ENCODE peak calls at places on chromosome 9, in six cellular contexts. L is amygdala; Y is activated CD4-positive, alpha-beta T cell treated with anti-CD3 and anti-CD28 coated beads, Interleukin-2, amount 50 U/mL, for 48 hours; I is HTR-8/SVneo; B is EL; H is stimulated activated CD8-positive, alpha-beta memory T cell treated with anti-CD3 and anti-CD28 coated beads, Interleukin-4, amount 100 ng/mL, for 48 hours. R is an unnamed sample.

GRCh38 chr9:93669958-93670207 is 93.5 kb downstream of the PHF2 start:
- DNase-seq in L (no peak), Y (no peak), I (no peak), B (no peak), H (no peak), R (no peak)

GRCh38 chr9:21988056-21988990 is 5.9 kb downstream of the CDKN2A start:
- DNase-seq in L (no peak), Y (no peak), I (no peak), B (no peak), H (no peak), R (no peak)

GRCh38 chr9:37037137-37037743 is 3.2 kb upstream of the PAX5 start:
- DNase-seq in L (no peak), Y (peak; percentile 28), I (no peak), B (no peak), H (no peak), R (no peak)

GRCh38 chr9:98432960-98433359 is 177.5 kb upstream of the TBC1D2 start:
- DNase-seq in L (no peak), Y (no peak), I (no peak), B (no peak), H (no peak), R (peak; percentile 98)

GRCh38 chr9:10045598-10045997 is 567.2 kb downstream of the PTPRD start:
- DNase-seq in L (no peak), Y (no peak), I (no peak), B (no peak), H (no peak), R (peak; percentile 36)

GRCh38 chr9:130313103-130313858 is 47.7 kb downstream of the HMCN2 start:
- DNase-seq in L (no peak), Y (no peak), I (no peak), B (no peak), H (no peak), R (no peak)

GRCh38 chr9:134597957-134598883 is 43.4 kb upstream of the COL5A1 start:
- DNase-seq in L (no peak), Y (no peak), I (no peak), B (no peak), H (no peak), R (peak; percentile 31)

GRCh38 chr9:125425176-125425897 is 163.7 kb downstream of the GAPVD1 start:
- DNase-seq in L (no peak), Y (no peak), I (no peak), B (no peak), H (no peak), R (no peak)

GRCh38 chr9:24391095-24391494 is 154.6 kb downstream of the IZUMO3 start:
- DNase-seq in L (no peak), Y (no peak), I (no peak), B (no peak), H (no peak), R (no peak)

GRCh38 chr9:2639786-2640185 is 18.2 kb downstream of the VLDLR start:
- DNase-seq in L (no peak), Y (no peak), I (no peak), B (no peak), H (no peak), R (no peak)

GRCh38 chr9:69718218-69718617 is 41.6 kb downstream of the PTAR1 start:
- DNase-seq in L (no peak), Y (no peak), I (no peak), B (no peak), H (no peak), R (no peak)

GRCh38 chr9:127908660-127908926 is 8.2 kb downstream of the ST6GALNAC4 start:
- DNase-seq in L (no peak), Y (no peak), I (no peak), B (no peak), H (no peak), R (no peak)

GRCh38 chr9:82090041-82090440 is 101.5 kb downstream of the SPATA31D1 start:
- DNase-seq in L (no peak), Y (no peak), I (no peak), B (no peak), H (no peak), R (no peak)

GRCh38 chr9:35714579-35715252 is 17.3 kb downstream of the TLN1 start:
- DNase-seq in L (no peak), Y (no peak), I (no peak), B (no peak), H (no peak), R (no peak)

GRCh38 chr9:89853931-89854330 is 249.1 kb downstream of the GADD45G start:
- DNase-seq in L (no peak), Y (no peak), I (no peak), B (no peak), H (no peak), R (no peak)

GRCh38 chr9:83937861-83938455 is 16.7 kb upstream of the KIF27 start:
- DNase-seq in L (no peak), Y (peak; percentile 7), I (peak; percentile 41), B (peak; percentile 66), H (no peak), R (peak; percentile 85)

GRCh38 chr9:33765411-33765810 is 29.9 kb upstream of the PRSS3 start:
- DNase-seq in L (no peak), Y (no peak), I (no peak), B (peak; percentile 74), H (no peak), R (no peak)

R was measured in NCI-H82.